ENCODE peak calls at places on chromosome 13, in four cellular contexts. One of them, this sample, is unnamed.

GRCh38 chr13:100506600-100507422 is 81.8 kb downstream of the GGACT start:
- DNase-seq in WERI-Rb-1: no peak
- DNase-seq in progenitor cell of endocrine pancreas: no peak
- DNase-seq in endothelial cell: no peak
- DNase-seq in this sample: no peak

GRCh38 chr13:73142091-73142490 is 83.3 kb downstream of the KLF5 start:
- DNase-seq in endothelial cell: no peak
- DNase-seq in progenitor cell of endocrine pancreas: no peak
- DNase-seq in WERI-Rb-1: no peak
- DNase-seq in this sample: no peak

GRCh38 chr13:44972956-44973581 is 16.2 kb downstream of the NUFIP1 start:
- DNase-seq in WERI-Rb-1: no peak
- DNase-seq in endothelial cell: no peak
- DNase-seq in progenitor cell of endocrine pancreas: no peak
- DNase-seq in this sample: no peak

GRCh38 chr13:81762449-81762848 is 1421.5 kb upstream of the SPRY2 start:
- DNase-seq in progenitor cell of endocrine pancreas: no peak
- DNase-seq in endothelial cell: no peak
- DNase-seq in WERI-Rb-1: no peak
- DNase-seq in this sample: no peak

GRCh38 chr13:71015021-71015420 is 852.0 kb downstream of the DACH1 start:
- DNase-seq in WERI-Rb-1: no peak
- DNase-seq in progenitor cell of endocrine pancreas: no peak
- DNase-seq in endothelial cell: no peak
- DNase-seq in this sample: no peak

GRCh38 chr13:20526664-20527063 is 1.0 kb upstream of the CRYL1 start:
- DNase-seq in progenitor cell of endocrine pancreas: no peak
- DNase-seq in WERI-Rb-1: no peak
- DNase-seq in endothelial cell: no peak
- DNase-seq in this sample: no peak

GRCh38 chr13:36915106-36915505 is 4.9 kb downstream of the SMAD9 start:
- DNase-seq in WERI-Rb-1: no peak
- DNase-seq in endothelial cell: no peak
- DNase-seq in progenitor cell of endocrine pancreas: no peak
- DNase-seq in this sample: no peak

GRCh38 chr13:27245610-27246009 is 5.7 kb upstream of the RPL21 start:
- DNase-seq in WERI-Rb-1: no peak
- DNase-seq in progenitor cell of endocrine pancreas: no peak
- DNase-seq in endothelial cell: no peak
- DNase-seq in this sample: no peak

GRCh38 chr13:52998290-52998876 is 30.2 kb upstream of the OLFM4 start:
- DNase-seq in progenitor cell of endocrine pancreas: no peak
- DNase-seq in endothelial cell: no peak
- DNase-seq in WERI-Rb-1: no peak
- DNase-seq in this sample: no peak

GRCh38 chr13:100493418-100493817 is 95.2 kb downstream of the GGACT start:
- DNase-seq in endothelial cell: no peak
- DNase-seq in WERI-Rb-1: no peak
- DNase-seq in progenitor cell of endocrine pancreas: no peak
- DNase-seq in this sample: no peak

GRCh38 chr13:75302031-75302430 is 179.9 kb downstream of the TBC1D4 start:
- DNase-seq in progenitor cell of endocrine pancreas: no peak
- DNase-seq in WERI-Rb-1: no peak
- DNase-seq in endothelial cell: no peak
- DNase-seq in this sample: no peak

GRCh38 chr13:21976159-21976558 is 305.3 kb downstream of the FGF9 start:
- DNase-seq in progenitor cell of endocrine pancreas: no peak
- DNase-seq in WERI-Rb-1: no peak
- DNase-seq in endothelial cell: no peak
- DNase-seq in this sample: no peak

GRCh38 chr13:27371932-27372331 is 52.5 kb upstream of the GTF3A start:
- DNase-seq in endothelial cell: no peak
- DNase-seq in progenitor cell of endocrine pancreas: no peak
- DNase-seq in WERI-Rb-1: no peak
- DNase-seq in this sample: no peak

GRCh38 chr13:20553309-20553708 is 13.6 kb upstream of the IFT88 start:
- DNase-seq in WERI-Rb-1: no peak
- DNase-seq in progenitor cell of endocrine pancreas: no peak
- DNase-seq in endothelial cell: no peak
- DNase-seq in this sample: no peak

GRCh38 chr13:96034662-96035061 is 18.5 kb downstream of the UGGT2 start:
- DNase-seq in progenitor cell of endocrine pancreas: no peak
- DNase-seq in WERI-Rb-1: no peak
- DNase-seq in endothelial cell: no peak
- DNase-seq in this sample: no peak

GRCh38 chr13:23020246-23020843 is 160.4 kb upstream of the SGCG start:
- DNase-seq in endothelial cell: peak
- DNase-seq in WERI-Rb-1: peak
- DNase-seq in progenitor cell of endocrine pancreas: peak
- DNase-seq in this sample: peak

GRCh38 chr13:34833562-34834182 is 108.4 kb upstream of the NBEA start:
- DNase-seq in endothelial cell: no peak
- DNase-seq in progenitor cell of endocrine pancreas: no peak
- DNase-seq in WERI-Rb-1: no peak
- DNase-seq in this sample: no peak

GRCh38 chr13:51739403-51740112 is 64.4 kb downstream of the DHRS12 start:
- DNase-seq in progenitor cell of endocrine pancreas: no peak
- DNase-seq in WERI-Rb-1: no peak
- DNase-seq in endothelial cell: no peak
- DNase-seq in this sample: peak

GRCh38 chr13:60169239-60170031 is 5.7 kb upstream of the DIAPH3 start:
- DNase-seq in progenitor cell of endocrine pancreas: no peak
- DNase-seq in endothelial cell: no peak
- DNase-seq in WERI-Rb-1: no peak
- DNase-seq in this sample: no peak

GRCh38 chr13:47080616-47081015 is 183.8 kb upstream of the HTR2A start:
- DNase-seq in WERI-Rb-1: no peak
- DNase-seq in progenitor cell of endocrine pancreas: no peak
- DNase-seq in endothelial cell: no peak
- DNase-seq in this sample: no peak

GRCh38 chr13:52011690-52012511 is at the start of gene ALG11:
- DNase-seq in WERI-Rb-1: peak
- DNase-seq in progenitor cell of endocrine pancreas: peak
- DNase-seq in endothelial cell: peak
- DNase-seq in this sample: peak

GRCh38 chr13:99988469-99989375 is 7.1 kb downstream of the ZIC2 start:
- DNase-seq in endothelial cell: peak
- DNase-seq in WERI-Rb-1: no peak
- DNase-seq in progenitor cell of endocrine pancreas: no peak
- DNase-seq in this sample: no peak

GRCh38 chr13:59774511-59774911 is 389.2 kb downstream of the DIAPH3 start:
- DNase-seq in progenitor cell of endocrine pancreas: no peak
- DNase-seq in WERI-Rb-1: no peak
- DNase-seq in endothelial cell: no peak
- DNase-seq in this sample: no peak

GRCh38 chr13:52127783-52128702 is 830 bp downstream of the NEK5 start:
- DNase-seq in progenitor cell of endocrine pancreas: peak
- DNase-seq in WERI-Rb-1: peak
- DNase-seq in endothelial cell: peak
- DNase-seq in this sample: peak

GRCh38 chr13:106661236-106661635 is 93.3 kb upstream of the ARGLU1 start:
- DNase-seq in WERI-Rb-1: no peak
- DNase-seq in progenitor cell of endocrine pancreas: no peak
- DNase-seq in endothelial cell: no peak
- DNase-seq in this sample: no peak

GRCh38 chr13:33676700-33677048 is 141.3 kb upstream of the RFC3 start:
- DNase-seq in progenitor cell of endocrine pancreas: no peak
- DNase-seq in endothelial cell: no peak
- DNase-seq in WERI-Rb-1: peak
- DNase-seq in this sample: peak

GRCh38 chr13:76884571-76885202 is 1.5 kb downstream of the KCTD12 start:
- DNase-seq in WERI-Rb-1: no peak
- DNase-seq in progenitor cell of endocrine pancreas: no peak
- DNase-seq in endothelial cell: no peak
- DNase-seq in this sample: peak

GRCh38 chr13:90070362-90070761 is 1277.1 kb upstream of the MIR17HG start:
- DNase-seq in progenitor cell of endocrine pancreas: no peak
- DNase-seq in WERI-Rb-1: no peak
- DNase-seq in endothelial cell: no peak
- DNase-seq in this sample: no peak

GRCh38 chr13:21683034-21683733 is 12.3 kb downstream of the FGF9 start:
- DNase-seq in endothelial cell: no peak
- DNase-seq in progenitor cell of endocrine pancreas: no peak
- DNase-seq in WERI-Rb-1: no peak
- DNase-seq in this sample: no peak

GRCh38 chr13:67574320-67575233 is 344.4 kb upstream of the PCDH9 start:
- DNase-seq in WERI-Rb-1: no peak
- DNase-seq in progenitor cell of endocrine pancreas: no peak
- DNase-seq in endothelial cell: no peak
- DNase-seq in this sample: no peak

GRCh38 chr13:50085063-50085462 is 69.8 kb downstream of the KCNRG start:
- DNase-seq in WERI-Rb-1: no peak
- DNase-seq in progenitor cell of endocrine pancreas: no peak
- DNase-seq in endothelial cell: no peak
- DNase-seq in this sample: no peak

GRCh38 chr13:76993021-76993420 is 1.1 kb downstream of the CLN5 start:
- DNase-seq in WERI-Rb-1: no peak
- DNase-seq in progenitor cell of endocrine pancreas: no peak
- DNase-seq in endothelial cell: no peak
- DNase-seq in this sample: no peak

GRCh38 chr13:80196756-80197155 is 144.2 kb downstream of the SPRY2 start:
- DNase-seq in endothelial cell: no peak
- DNase-seq in WERI-Rb-1: no peak
- DNase-seq in progenitor cell of endocrine pancreas: no peak
- DNase-seq in this sample: no peak

GRCh38 chr13:51364404-51365008 is 25.0 kb downstream of the SERPINE3 start:
- DNase-seq in WERI-Rb-1: no peak
- DNase-seq in endothelial cell: no peak
- DNase-seq in progenitor cell of endocrine pancreas: no peak
- DNase-seq in this sample: no peak

GRCh38 chr13:44653261-44653660 is 77.1 kb upstream of the TSC22D1 start:
- DNase-seq in WERI-Rb-1: no peak
- DNase-seq in progenitor cell of endocrine pancreas: no peak
- DNase-seq in endothelial cell: no peak
- DNase-seq in this sample: no peak

GRCh38 chr13:97468331-97468730 is 34.4 kb downstream of the RAP2A start:
- DNase-seq in progenitor cell of endocrine pancreas: no peak
- DNase-seq in WERI-Rb-1: no peak
- DNase-seq in endothelial cell: no peak
- DNase-seq in this sample: no peak

GRCh38 chr13:43227721-43228120 is 204.3 kb downstream of the DNAJC15 start:
- DNase-seq in progenitor cell of endocrine pancreas: no peak
- DNase-seq in WERI-Rb-1: no peak
- DNase-seq in endothelial cell: no peak
- DNase-seq in this sample: no peak

GRCh38 chr13:114067381-114067885 is 65.0 kb downstream of the RASA3 start:
- DNase-seq in WERI-Rb-1: no peak
- DNase-seq in progenitor cell of endocrine pancreas: no peak
- DNase-seq in endothelial cell: no peak
- DNase-seq in this sample: no peak

GRCh38 chr13:26132756-26133155 is 80.9 kb upstream of the SHISA2 start:
- DNase-seq in progenitor cell of endocrine pancreas: no peak
- DNase-seq in WERI-Rb-1: peak
- DNase-seq in endothelial cell: no peak
- DNase-seq in this sample: no peak

GRCh38 chr13:26133286-26133685 is 81.5 kb upstream of the SHISA2 start:
- DNase-seq in progenitor cell of endocrine pancreas: no peak
- DNase-seq in endothelial cell: no peak
- DNase-seq in WERI-Rb-1: no peak
- DNase-seq in this sample: no peak

GRCh38 chr13:26128676-26129075 is 76.9 kb upstream of the SHISA2 start:
- DNase-seq in endothelial cell: no peak
- DNase-seq in progenitor cell of endocrine pancreas: no peak
- DNase-seq in WERI-Rb-1: no peak
- DNase-seq in this sample: no peak

DNA sequence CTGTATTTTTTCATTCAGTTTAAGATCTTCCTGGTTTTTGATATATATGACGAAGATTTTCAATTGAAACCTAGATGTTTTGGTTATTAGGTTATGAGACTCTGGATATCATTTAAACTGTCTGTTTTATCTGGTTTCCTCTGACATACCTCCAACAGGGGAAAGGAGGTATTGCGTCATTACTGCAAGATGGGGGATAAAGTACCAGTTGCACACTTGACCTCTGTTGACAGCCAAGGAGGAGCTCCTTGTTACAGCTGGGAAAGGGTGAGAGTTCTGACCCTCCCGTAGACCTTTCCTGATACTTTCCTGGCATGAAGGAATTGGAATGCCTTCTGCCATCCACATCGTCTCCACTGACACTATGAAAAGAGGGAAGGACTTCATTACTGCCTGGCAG is 82.0 kb upstream of the SHISA2 start:
- DNase-seq in progenitor cell of endocrine pancreas: no peak
- DNase-seq in WERI-Rb-1: no peak
- DNase-seq in endothelial cell: no peak
- DNase-seq in this sample: no peak
- TF ChIP-seq CTCF in progenitor cell of endocrine pancreas: peak
- TF ChIP-seq CTCF in WERI-Rb-1: peak
- TF ChIP-seq CTCF in endothelial cell: no peak
- TF ChIP-seq CTCF in this sample: no peak

GRCh38 chr13:78806457-78806856 is 147.5 kb upstream of the OBI1 start:
- DNase-seq in endothelial cell: peak
- DNase-seq in progenitor cell of endocrine pancreas: no peak
- DNase-seq in WERI-Rb-1: no peak
- DNase-seq in this sample: no peak
- TF ChIP-seq CTCF in endothelial cell: peak
- TF ChIP-seq CTCF in progenitor cell of endocrine pancreas: peak
- TF ChIP-seq CTCF in WERI-Rb-1: no peak
- TF ChIP-seq CTCF in this sample: no peak

GRCh38 chr13:31236211-31236786 is 36.5 kb downstream of the B3GLCT start:
- DNase-seq in WERI-Rb-1: no peak
- DNase-seq in progenitor cell of endocrine pancreas: no peak
- DNase-seq in endothelial cell: no peak
- DNase-seq in this sample: peak

DNA sequence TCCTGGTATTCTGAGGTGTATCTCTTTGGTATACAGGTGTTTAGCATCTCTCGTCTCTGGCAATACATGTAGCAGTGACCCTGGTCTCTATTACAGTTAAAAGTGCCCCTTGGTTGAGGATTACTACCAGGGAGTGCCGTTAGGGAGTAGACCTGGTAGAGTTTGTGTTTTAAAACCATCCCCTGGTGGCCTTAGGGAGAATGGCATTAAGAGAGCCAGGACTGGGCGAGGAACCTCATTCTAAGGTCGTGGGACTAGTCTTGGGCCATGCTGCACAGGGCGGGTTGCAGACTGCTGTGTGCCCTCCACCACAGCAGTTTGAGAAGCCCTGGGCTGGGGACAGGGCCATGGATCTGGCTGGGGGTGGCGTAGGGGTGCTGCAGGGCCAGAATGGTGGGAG is 35.0 kb downstream of the B3GLCT start:
- DNase-seq in endothelial cell: no peak
- DNase-seq in progenitor cell of endocrine pancreas: no peak
- DNase-seq in WERI-Rb-1: no peak
- DNase-seq in this sample: no peak
- TF ChIP-seq CTCF in endothelial cell: peak
- TF ChIP-seq CTCF in progenitor cell of endocrine pancreas: peak
- TF ChIP-seq CTCF in WERI-Rb-1: peak
- TF ChIP-seq CTCF in this sample: peak

GRCh38 chr13:39656325-39656677 is 839 bp downstream of the COG6 start:
- DNase-seq in WERI-Rb-1: no peak
- DNase-seq in progenitor cell of endocrine pancreas: no peak
- DNase-seq in endothelial cell: no peak
- DNase-seq in this sample: no peak

GRCh38 chr13:39655041-39655568 is 357 bp upstream of the COG6 start:
- DNase-seq in endothelial cell: no peak
- DNase-seq in WERI-Rb-1: no peak
- DNase-seq in progenitor cell of endocrine pancreas: no peak
- DNase-seq in this sample: no peak

GRCh38 chr13:39655569-39656324 is at the start of gene COG6:
- DNase-seq in progenitor cell of endocrine pancreas: peak
- DNase-seq in endothelial cell: peak
- DNase-seq in WERI-Rb-1: peak
- DNase-seq in this sample: peak
- TF ChIP-seq CTCF in progenitor cell of endocrine pancreas: peak
- TF ChIP-seq CTCF in endothelial cell: no peak
- TF ChIP-seq CTCF in WERI-Rb-1: no peak
- TF ChIP-seq CTCF in this sample: peak

This sample was measured in uterus.